ENCODE peak calls at places on chromosomes 16 and 17, in five cellular contexts. X is HL-60, G is fibroblast of pulmonary artery, C is upper lobe of right lung, R is ovary. V is an unnamed sample.

GRCh38 chr16:914453-914852 is 56.3 kb downstream of the LMF1 start:
- DNase-seq in X (peak), G (peak), C (no peak), R (no peak), V (peak)

GRCh38 chr16:86748643-86749042 is 170.3 kb downstream of the FOXL1 start:
- DNase-seq in X (no peak), G (no peak), C (no peak), R (no peak), V (no peak)

GRCh38 chr17:1227917-1228751 is 42.1 kb upstream of the BHLHA9 start:
- DNase-seq in X (no peak), G (no peak), C (peak), R (no peak), V (no peak)

GRCh38 chr17:28493467-28493866 is 12.7 kb upstream of the FOXN1 start:
- DNase-seq in X (no peak), G (peak), C (no peak), R (no peak), V (peak)

GRCh38 chr17:40092581-40092980 is 7.8 kb downstream of the NR1D1 start:
- DNase-seq in X (no peak), G (no peak), C (no peak), R (peak), V (peak)

GRCh38 chr16:25110392-25110947 is 1.1 kb upstream of the LCMT1 start:
- DNase-seq in X (no peak), G (no peak), C (no peak), R (no peak), V (no peak)

GRCh38 chr16:50296807-50297206 is 30.5 kb downstream of the ADCY7 start:
- DNase-seq in X (no peak), G (no peak), C (peak), R (no peak), V (no peak)

GRCh38 chr17:62648954-62649294 is 21.5 kb downstream of the MRC2 start:
- DNase-seq in X (no peak), G (no peak), C (peak), R (no peak), V (no peak)

GRCh38 chr17:16448490-16448889 is 33.1 kb downstream of the TRPV2 start:
- DNase-seq in X (no peak), G (no peak), C (no peak), R (no peak), V (no peak)

DNA sequence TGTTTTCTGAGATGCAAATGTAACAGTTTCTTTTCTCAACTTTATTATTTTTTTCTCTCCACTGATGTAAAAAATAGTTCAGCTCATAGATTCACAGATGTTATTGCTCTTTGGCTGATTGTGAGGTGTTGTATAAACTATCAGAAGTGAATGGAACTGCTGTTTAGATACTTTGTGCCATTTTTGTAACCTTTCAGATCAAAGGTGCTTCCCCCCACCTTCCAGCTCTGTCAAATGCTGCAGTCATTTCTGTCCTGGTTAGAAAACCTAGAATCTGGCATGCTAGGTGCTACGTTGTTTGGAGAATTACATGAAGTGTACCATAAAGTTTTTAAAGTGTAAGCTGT is 1.7 kb upstream of the WIPI1 start:
- DNase-seq in X (no peak), G (no peak), C (no peak), R (no peak), V (no peak)
- H3K4me3 ChIP-seq in X (no peak), G (no peak), C (no peak), R (no peak), V (no peak)

GRCh38 chr17:61005358-61005757 is 327.7 kb downstream of the BCAS3 start:
- DNase-seq in X (no peak), G (peak), C (no peak), R (no peak), V (no peak)

GRCh38 chr17:61002316-61002736 is 324.7 kb downstream of the BCAS3 start:
- DNase-seq in X (no peak), G (peak), C (no peak), R (no peak), V (peak)

GRCh38 chr17:61000911-61001310 is 323.3 kb downstream of the BCAS3 start:
- DNase-seq in X (no peak), G (peak), C (no peak), R (no peak), V (peak)
- TF ChIP-seq CTCF in X (no peak), G (peak), C (peak), R (no peak), V (peak)

GRCh38 chr17:7528842-7529241 is 20.0 kb upstream of the TNFSF12 start:
- DNase-seq in X (no peak), G (no peak), C (no peak), R (no peak), V (no peak)

DNA sequence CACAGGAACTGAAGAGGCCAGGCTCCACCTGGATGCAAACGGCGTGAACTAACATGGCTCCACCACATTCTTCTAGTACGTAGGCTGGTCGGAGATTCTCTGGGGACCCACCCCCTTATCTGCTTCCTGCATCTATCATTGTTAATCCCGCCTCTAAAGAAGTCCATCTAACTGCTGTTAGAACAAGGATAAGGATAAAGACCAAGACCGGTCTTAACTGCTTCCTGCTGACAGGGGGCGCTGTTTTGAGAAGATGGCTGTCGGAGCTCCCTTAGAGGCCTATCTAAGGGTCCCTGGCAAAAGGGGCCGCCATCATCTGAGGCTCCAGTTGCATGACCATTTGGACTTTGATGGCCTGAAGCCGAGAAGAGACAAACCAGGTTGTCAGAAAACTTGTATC is 25.8 kb upstream of the TNFSF12 start:
- DNase-seq in X (no peak), G (peak), C (peak), R (no peak), V (no peak)
- H3K4me3 ChIP-seq in X (no peak), G (no peak), C (no peak), R (no peak), V (no peak)

DNA sequence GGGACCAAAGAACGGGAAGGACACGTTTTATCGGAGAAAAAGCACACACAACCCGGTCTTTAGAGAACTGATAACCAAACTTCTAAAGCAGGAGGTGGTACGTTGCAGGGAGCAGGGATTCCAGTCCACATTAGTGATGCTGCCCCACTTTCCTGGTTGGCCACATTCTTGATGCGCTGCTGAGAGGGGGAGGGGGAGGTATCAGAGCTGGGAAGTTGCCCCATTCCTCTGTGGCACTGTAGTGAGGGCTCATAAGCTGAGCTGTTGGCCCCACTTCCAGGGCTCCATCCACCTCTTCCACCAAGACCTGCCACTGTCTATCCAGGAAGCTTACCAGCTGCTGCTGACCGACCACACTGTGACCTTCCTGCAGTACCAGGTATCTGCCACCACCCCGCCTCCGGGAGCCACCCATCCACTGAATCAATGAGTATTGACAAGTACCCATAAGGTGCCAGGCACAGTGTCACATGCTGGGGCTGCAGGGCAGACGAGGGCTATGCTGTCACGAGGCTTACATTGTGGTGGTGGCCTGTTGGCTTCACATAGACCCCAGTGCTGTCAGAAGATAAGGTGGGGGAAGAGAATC is 1.0 kb downstream of the TSEN54 start:
- DNase-seq in X (peak), G (no peak), C (peak), R (no peak), V (no peak)
- TF ChIP-seq CTCF in X (no peak), G (no peak), C (peak), R (no peak), V (no peak)

DNA sequence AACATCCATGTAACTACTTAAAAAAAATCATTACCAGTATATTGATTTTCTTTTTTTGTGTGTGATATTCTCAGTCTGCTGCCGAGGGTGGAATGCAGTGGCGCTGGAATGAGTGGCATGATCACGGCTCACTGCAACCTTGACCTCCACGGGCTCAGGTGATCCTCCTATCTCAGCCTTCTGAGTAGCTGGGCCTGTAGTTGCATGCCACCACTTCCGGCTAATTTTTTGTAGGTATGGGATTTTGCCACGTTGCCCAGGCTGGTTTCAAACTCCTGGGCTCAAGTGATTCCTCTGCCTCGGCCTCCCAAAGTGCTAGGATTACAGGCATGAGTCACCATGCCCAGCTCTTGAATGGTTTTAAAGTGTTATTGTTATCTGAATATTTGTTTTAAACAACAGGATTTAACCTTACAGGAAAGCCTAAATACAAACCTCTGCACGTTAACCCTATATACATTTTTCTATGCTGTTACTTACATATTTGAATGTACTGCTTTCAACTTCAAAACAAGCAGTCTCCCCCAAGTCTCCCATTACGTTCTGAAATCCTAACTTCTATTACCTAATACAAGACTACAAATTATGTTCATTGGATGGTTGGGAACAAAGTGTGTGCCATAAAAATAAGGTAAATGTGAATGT is 61.7 kb downstream of the KPNA2 start:
- DNase-seq in X (no peak), G (no peak), C (no peak), R (no peak), V (no peak)
- H3K4me3 ChIP-seq in X (no peak), G (no peak), C (no peak), R (no peak), V (no peak)

GRCh38 chr17:63774141-63774981 is at the start of gene DDX42:
- DNase-seq in X (no peak), G (peak), C (peak), R (peak), V (peak)
- TF ChIP-seq CTCF in X (no peak), G (no peak), C (no peak), R (no peak), V (no peak)

V was measured in AG10803.